ENCODE peak calls at places on chromosomes 12 and 14, in eight cellular contexts. One of them, this sample, is unnamed.

GRCh38 chr12:32501835-32502333 is 102.5 kb downstream of the FGD4 start:
- DNase-seq in epithelial cell of proximal tubule: peak; percentile 52
- DNase-seq in cardiac fibroblast: peak; percentile 81
- DNase-seq in ovary: peak; percentile 36
- DNase-seq in HCT116: no peak
- DNase-seq in AG04449: no peak
- DNase-seq in MG63: no peak
- DNase-seq in WERI-Rb-1: peak; percentile 93
- DNase-seq in this sample: peak; percentile 92

GRCh38 chr14:105275267-105275946 is 25.4 kb downstream of the BRF1 start:
- DNase-seq in epithelial cell of proximal tubule: no peak
- DNase-seq in cardiac fibroblast: peak; percentile 77
- DNase-seq in ovary: no peak
- DNase-seq in HCT116: no peak
- DNase-seq in AG04449: peak; percentile 37
- DNase-seq in MG63: no peak
- DNase-seq in WERI-Rb-1: no peak
- DNase-seq in this sample: peak; percentile 81

GRCh38 chr12:63922446-63922845 is 77.9 kb downstream of the SRGAP1 start:
- DNase-seq in epithelial cell of proximal tubule: peak; percentile 60
- DNase-seq in cardiac fibroblast: peak; percentile 73
- DNase-seq in ovary: no peak
- DNase-seq in HCT116: peak; percentile 66
- DNase-seq in AG04449: peak; percentile 72
- DNase-seq in MG63: no peak
- DNase-seq in WERI-Rb-1: no peak
- DNase-seq in this sample: peak; percentile 85

GRCh38 chr14:52458721-52459085 is 93.6 kb downstream of the TXNDC16 start:
- DNase-seq in epithelial cell of proximal tubule: no peak
- DNase-seq in cardiac fibroblast: peak; percentile 78
- DNase-seq in ovary: no peak
- DNase-seq in HCT116: no peak
- DNase-seq in AG04449: no peak
- DNase-seq in MG63: no peak
- DNase-seq in WERI-Rb-1: no peak
- DNase-seq in this sample: peak; percentile 69

GRCh38 chr12:106288510-106289195 is 13.9 kb upstream of the TCP11L2 start:
- DNase-seq in epithelial cell of proximal tubule: no peak
- DNase-seq in cardiac fibroblast: peak; percentile 96
- DNase-seq in ovary: no peak
- DNase-seq in HCT116: peak; percentile 76
- DNase-seq in AG04449: peak; percentile 73
- DNase-seq in MG63: peak; percentile 73
- DNase-seq in WERI-Rb-1: no peak
- DNase-seq in this sample: peak; percentile 94

GRCh38 chr12:15688202-15688736 is 100.9 kb downstream of the EPS8 start:
- DNase-seq in epithelial cell of proximal tubule: no peak
- DNase-seq in cardiac fibroblast: peak; percentile 76
- DNase-seq in ovary: peak; percentile 71
- DNase-seq in HCT116: peak; percentile 93
- DNase-seq in AG04449: no peak
- DNase-seq in MG63: peak; percentile 93
- DNase-seq in WERI-Rb-1: no peak
- DNase-seq in this sample: peak; percentile 87

GRCh38 chr12:108772247-108772646 is 40.9 kb upstream of the CORO1C start:
- DNase-seq in epithelial cell of proximal tubule: no peak
- DNase-seq in cardiac fibroblast: no peak
- DNase-seq in ovary: no peak
- DNase-seq in HCT116: no peak
- DNase-seq in AG04449: no peak
- DNase-seq in MG63: peak; percentile 16
- DNase-seq in WERI-Rb-1: peak; percentile 48
- DNase-seq in this sample: no peak

GRCh38 chr12:105192624-105193225 is 43.2 kb downstream of the APPL2 start:
- DNase-seq in epithelial cell of proximal tubule: no peak
- DNase-seq in cardiac fibroblast: no peak
- DNase-seq in ovary: no peak
- DNase-seq in HCT116: no peak
- DNase-seq in AG04449: no peak
- DNase-seq in MG63: no peak
- DNase-seq in WERI-Rb-1: peak; percentile 42
- DNase-seq in this sample: no peak

GRCh38 chr12:82781288-82782078 is 94.8 kb downstream of the TMTC2 start:
- DNase-seq in epithelial cell of proximal tubule: no peak
- DNase-seq in cardiac fibroblast: peak; percentile 3
- DNase-seq in ovary: no peak
- DNase-seq in HCT116: no peak
- DNase-seq in AG04449: no peak
- DNase-seq in MG63: no peak
- DNase-seq in WERI-Rb-1: no peak
- DNase-seq in this sample: no peak

GRCh38 chr12:122730215-122731014 is at the start of gene HCAR1:
- DNase-seq in epithelial cell of proximal tubule: no peak
- DNase-seq in cardiac fibroblast: peak; percentile 38
- DNase-seq in ovary: peak; percentile 26
- DNase-seq in HCT116: no peak
- DNase-seq in AG04449: no peak
- DNase-seq in MG63: peak; percentile 45
- DNase-seq in WERI-Rb-1: no peak
- DNase-seq in this sample: peak; percentile 63

GRCh38 chr12:3168775-3169221 is 91.6 kb downstream of the TSPAN9 start:
- DNase-seq in epithelial cell of proximal tubule: peak; percentile 84
- DNase-seq in cardiac fibroblast: peak; percentile 98
- DNase-seq in ovary: no peak
- DNase-seq in HCT116: peak; percentile 72
- DNase-seq in AG04449: peak; percentile 79
- DNase-seq in MG63: peak; percentile 81
- DNase-seq in WERI-Rb-1: peak; percentile 94
- DNase-seq in this sample: peak; percentile 96

GRCh38 chr12:29589271-29589670 is 91.8 kb upstream of the OVCH1 start:
- DNase-seq in epithelial cell of proximal tubule: no peak
- DNase-seq in cardiac fibroblast: no peak
- DNase-seq in ovary: no peak
- DNase-seq in HCT116: no peak
- DNase-seq in AG04449: no peak
- DNase-seq in MG63: no peak
- DNase-seq in WERI-Rb-1: no peak
- DNase-seq in this sample: no peak

GRCh38 chr12:29589852-29590251 is 92.4 kb upstream of the OVCH1 start:
- DNase-seq in epithelial cell of proximal tubule: no peak
- DNase-seq in cardiac fibroblast: no peak
- DNase-seq in ovary: no peak
- DNase-seq in HCT116: no peak
- DNase-seq in AG04449: no peak
- DNase-seq in MG63: peak; percentile 66
- DNase-seq in WERI-Rb-1: no peak
- DNase-seq in this sample: no peak

GRCh38 chr12:29595071-29595755 is 97.7 kb upstream of the OVCH1 start:
- DNase-seq in epithelial cell of proximal tubule: no peak
- DNase-seq in cardiac fibroblast: no peak
- DNase-seq in ovary: no peak
- DNase-seq in HCT116: no peak
- DNase-seq in AG04449: no peak
- DNase-seq in MG63: no peak
- DNase-seq in WERI-Rb-1: no peak
- DNase-seq in this sample: no peak

GRCh38 chr12:29593001-29593400 is 95.5 kb upstream of the OVCH1 start:
- DNase-seq in epithelial cell of proximal tubule: no peak
- DNase-seq in cardiac fibroblast: no peak
- DNase-seq in ovary: no peak
- DNase-seq in HCT116: no peak
- DNase-seq in AG04449: no peak
- DNase-seq in MG63: no peak
- DNase-seq in WERI-Rb-1: no peak
- DNase-seq in this sample: no peak

DNA sequence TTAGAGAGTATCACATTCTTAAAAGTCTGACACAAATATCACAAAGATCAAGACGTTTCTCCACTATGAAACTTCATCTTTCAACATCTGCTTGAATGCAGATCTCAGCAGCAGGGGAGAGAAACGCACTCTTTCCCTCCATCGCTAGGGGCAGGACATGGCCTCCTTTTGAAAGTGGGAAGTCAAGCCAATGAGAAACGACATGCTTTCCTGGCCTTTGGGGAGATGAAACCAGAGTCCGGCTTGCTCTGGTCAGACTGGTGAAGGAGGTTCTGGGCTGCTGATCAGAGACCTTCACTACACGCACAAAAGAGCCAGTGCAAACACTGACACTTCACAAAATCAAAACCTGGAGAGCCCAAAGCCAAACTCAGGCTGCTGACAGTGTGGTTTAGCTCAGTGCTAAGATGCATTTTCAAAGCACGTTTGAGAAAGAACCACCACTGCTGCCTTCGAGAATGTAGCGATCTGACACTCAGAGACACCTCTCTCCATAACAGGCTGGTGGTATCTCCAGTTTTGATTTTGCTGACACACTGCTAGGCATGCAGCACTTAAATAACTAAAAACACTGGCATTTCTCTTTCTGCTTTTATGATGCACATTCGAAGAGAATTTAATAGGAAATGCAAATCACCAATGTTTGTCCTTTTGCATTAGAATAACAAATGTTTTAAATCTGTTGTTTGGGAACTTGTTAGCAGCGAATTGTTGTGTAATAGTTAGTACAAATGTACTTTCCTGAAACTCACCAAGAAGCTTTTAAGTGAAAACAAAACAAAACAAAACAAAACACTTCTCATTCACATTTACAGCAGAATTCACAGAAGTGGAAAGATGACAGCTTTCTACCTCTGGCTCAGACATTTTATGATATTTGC is 93.9 kb upstream of the OVCH1 start:
- DNase-seq in epithelial cell of proximal tubule: peak; percentile 1
- DNase-seq in cardiac fibroblast: peak; percentile 62
- DNase-seq in ovary: peak; percentile 20
- DNase-seq in HCT116: no peak
- DNase-seq in AG04449: no peak
- DNase-seq in MG63: peak; percentile 6
- DNase-seq in WERI-Rb-1: no peak
- DNase-seq in this sample: peak; percentile 86
- H3K4me3 ChIP-seq in epithelial cell of proximal tubule: no peak overlapping the region
- H3K4me3 ChIP-seq in cardiac fibroblast: no peak overlapping the region
- H3K4me3 ChIP-seq in ovary: no peak overlapping the region
- H3K4me3 ChIP-seq in HCT116: no peak overlapping the region
- H3K4me3 ChIP-seq in AG04449: no peak overlapping the region
- H3K4me3 ChIP-seq in MG63: no peak overlapping the region
- H3K4me3 ChIP-seq in WERI-Rb-1: no peak overlapping the region
- H3K4me3 ChIP-seq in this sample: no peak overlapping the region

GRCh38 chr14:103872492-103873113 is 25.2 kb upstream of the PPP1R13B start:
- DNase-seq in epithelial cell of proximal tubule: no peak
- DNase-seq in cardiac fibroblast: no peak
- DNase-seq in ovary: no peak
- DNase-seq in HCT116: no peak
- DNase-seq in AG04449: no peak
- DNase-seq in MG63: no peak
- DNase-seq in WERI-Rb-1: no peak
- DNase-seq in this sample: no peak

GRCh38 chr14:103870891-103871595 is 23.7 kb upstream of the PPP1R13B start:
- DNase-seq in epithelial cell of proximal tubule: no peak
- DNase-seq in cardiac fibroblast: no peak
- DNase-seq in ovary: no peak
- DNase-seq in HCT116: no peak
- DNase-seq in AG04449: no peak
- DNase-seq in MG63: no peak
- DNase-seq in WERI-Rb-1: no peak
- DNase-seq in this sample: no peak

GRCh38 chr14:103870144-103870876 is 22.9 kb upstream of the PPP1R13B start:
- DNase-seq in epithelial cell of proximal tubule: no peak
- DNase-seq in cardiac fibroblast: no peak
- DNase-seq in ovary: no peak
- DNase-seq in HCT116: no peak
- DNase-seq in AG04449: no peak
- DNase-seq in MG63: no peak
- DNase-seq in WERI-Rb-1: no peak
- DNase-seq in this sample: no peak

GRCh38 chr14:103869406-103870143 is 22.2 kb upstream of the PPP1R13B start:
- DNase-seq in epithelial cell of proximal tubule: no peak
- DNase-seq in cardiac fibroblast: no peak
- DNase-seq in ovary: no peak
- DNase-seq in HCT116: no peak
- DNase-seq in AG04449: no peak
- DNase-seq in MG63: no peak
- DNase-seq in WERI-Rb-1: no peak
- DNase-seq in this sample: no peak

DNA sequence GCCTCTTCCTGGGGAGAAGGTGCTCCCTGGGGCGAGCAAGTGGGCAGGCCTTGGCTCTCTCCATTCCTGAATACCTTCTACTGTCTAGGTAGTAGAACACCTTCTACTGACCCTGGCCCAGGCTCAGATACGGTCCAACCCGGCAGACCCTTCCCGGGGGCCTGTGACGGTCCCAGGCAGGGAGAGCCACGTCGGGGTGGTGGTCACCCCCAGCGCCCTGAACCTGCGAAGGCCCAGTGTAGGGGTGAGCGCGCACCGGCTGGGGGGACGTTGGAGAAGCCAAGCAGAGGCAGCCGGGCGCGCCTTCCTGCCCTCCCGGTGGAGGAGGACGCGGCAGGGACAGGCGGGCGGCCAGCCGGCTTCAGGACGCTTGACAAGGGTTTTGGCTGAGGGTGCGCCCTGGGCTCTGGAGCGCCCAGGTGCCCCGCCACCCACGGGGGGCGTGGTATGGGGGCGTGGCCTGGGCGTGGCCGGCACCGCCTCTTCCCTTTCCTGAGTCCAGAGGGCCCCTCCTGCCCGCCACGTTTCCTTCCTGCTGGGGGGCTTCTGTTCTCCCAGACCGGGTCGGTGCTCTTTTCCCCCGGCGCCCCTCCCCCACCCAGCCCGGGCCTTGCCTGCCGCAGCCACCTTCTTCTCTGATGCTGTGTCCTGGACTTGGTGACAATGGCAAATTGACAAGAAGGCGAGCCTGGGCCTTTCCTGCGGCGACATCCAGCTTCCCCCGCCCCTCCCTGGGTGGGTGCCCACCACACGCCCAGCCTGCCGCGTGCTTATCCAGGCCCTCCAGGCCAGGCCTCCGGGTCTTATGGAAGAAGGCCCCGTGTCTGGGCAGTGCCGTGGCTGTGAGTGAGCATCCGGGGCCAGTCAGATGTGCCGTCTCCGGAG is 24.5 kb upstream of the PPP1R13B start:
- DNase-seq in epithelial cell of proximal tubule: no peak
- DNase-seq in cardiac fibroblast: no peak
- DNase-seq in ovary: no peak
- DNase-seq in HCT116: no peak
- DNase-seq in AG04449: no peak
- DNase-seq in MG63: no peak
- DNase-seq in WERI-Rb-1: no peak
- DNase-seq in this sample: no peak
- H3K4me3 ChIP-seq in epithelial cell of proximal tubule: peak overlapping the region; percentile 40
- H3K4me3 ChIP-seq in cardiac fibroblast: peak overlapping the region; percentile 15
- H3K4me3 ChIP-seq in ovary: peak overlapping the region; percentile 8
- H3K4me3 ChIP-seq in HCT116: peak overlapping the region; percentile 36
- H3K4me3 ChIP-seq in AG04449: no peak overlapping the region
- H3K4me3 ChIP-seq in MG63: no peak overlapping the region
- H3K4me3 ChIP-seq in WERI-Rb-1: no peak overlapping the region
- H3K4me3 ChIP-seq in this sample: peak overlapping the region; percentile 45

GRCh38 chr12:72273851-72274284 is 1.7 kb downstream of the TRHDE start:
- DNase-seq in epithelial cell of proximal tubule: no peak
- DNase-seq in cardiac fibroblast: no peak
- DNase-seq in ovary: peak; percentile 30
- DNase-seq in HCT116: no peak
- DNase-seq in AG04449: no peak
- DNase-seq in MG63: no peak
- DNase-seq in WERI-Rb-1: no peak
- DNase-seq in this sample: no peak
- H3K4me3 ChIP-seq in epithelial cell of proximal tubule: peak overlapping the region; percentile 90
- H3K4me3 ChIP-seq in cardiac fibroblast: no peak overlapping the region
- H3K4me3 ChIP-seq in ovary: peak overlapping the region; percentile 60
- H3K4me3 ChIP-seq in HCT116: peak overlapping the region; percentile 59
- H3K4me3 ChIP-seq in AG04449: peak overlapping the region; percentile 93
- H3K4me3 ChIP-seq in MG63: peak overlapping the region; percentile 68
- H3K4me3 ChIP-seq in WERI-Rb-1: peak overlapping the region; percentile 56
- H3K4me3 ChIP-seq in this sample: peak overlapping the region; percentile 77

GRCh38 chr12:25436206-25436912 is 116.7 kb downstream of the LMNTD1 start:
- DNase-seq in epithelial cell of proximal tubule: peak; percentile 33
- DNase-seq in cardiac fibroblast: peak; percentile 92
- DNase-seq in ovary: peak; percentile 8
- DNase-seq in HCT116: peak; percentile 70
- DNase-seq in AG04449: no peak
- DNase-seq in MG63: no peak
- DNase-seq in WERI-Rb-1: peak; percentile 29
- DNase-seq in this sample: peak; percentile 94
- H3K4me3 ChIP-seq in epithelial cell of proximal tubule: peak overlapping the region; percentile 46
- H3K4me3 ChIP-seq in cardiac fibroblast: peak overlapping the region; percentile 2
- H3K4me3 ChIP-seq in ovary: no peak overlapping the region
- H3K4me3 ChIP-seq in HCT116: peak overlapping the region; percentile 39
- H3K4me3 ChIP-seq in AG04449: peak overlapping the region; percentile 23
- H3K4me3 ChIP-seq in MG63: peak overlapping the region; percentile 37
- H3K4me3 ChIP-seq in WERI-Rb-1: peak overlapping the region; percentile 42
- H3K4me3 ChIP-seq in this sample: peak overlapping the region; percentile 6